ENCODE peak calls at places on chromosomes 13 and 19, in seven cellular contexts. M is cardiac fibroblast; P is stimulated activated CD4-positive, alpha-beta T cell treated with anti-CD3 and anti-CD28 coated beads, Interleukin-2, amount 100 ng/mL, for 48 hours; U is hepatocyte; O is frontal cortex; J is myocyte; N is GM23338. K is an unnamed sample.

GRCh38 chr13:101152184-101152583 is 264.1 kb downstream of the NALCN start:
- DNase-seq in M (no peak), P (no peak), U (no peak), O (no peak), J (no peak), N (no peak), K (no peak)

GRCh38 chr19:2902590-2903218 is 2.0 kb downstream of the ZNF57 start:
- DNase-seq in M (no peak), P (no peak), U (peak; percentile 47), O (no peak), J (no peak), N (no peak), K (no peak)

GRCh38 chr13:73064991-73065390 is 6.2 kb downstream of the KLF5 start:
- DNase-seq in M (peak; percentile 20), P (no peak), U (no peak), O (no peak), J (no peak), N (no peak), K (no peak)

GRCh38 chr19:49677901-49678674 is 1.0 kb downstream of the PRMT1 start:
- DNase-seq in M (peak; percentile 57), P (peak; percentile 71), U (peak; percentile 88), O (no peak), J (peak; percentile 85), N (peak; percentile 97), K (no peak)

GRCh38 chr13:27857271-27857670 is 62.5 kb upstream of the PDX1 start:
- DNase-seq in M (no peak), P (no peak), U (no peak), O (no peak), J (peak; percentile 42), N (peak; percentile 32), K (no peak)

GRCh38 chr13:70905035-70905434 is 796.8 kb upstream of the KLHL1 start:
- DNase-seq in M (peak; percentile 51), P (no peak), U (no peak), O (no peak), J (no peak), N (no peak), K (no peak)

GRCh38 chr13:49953560-49953959 is 17.4 kb upstream of the SPRYD7 start:
- DNase-seq in M (no peak), P (no peak), U (no peak), O (no peak), J (no peak), N (no peak), K (no peak)

GRCh38 chr13:71864094-71864980 is 2.7 kb downstream of the DACH1 start:
- DNase-seq in M (peak; percentile 3), P (no peak), U (peak; percentile 61), O (peak; percentile 23), J (no peak), N (peak; percentile 78), K (no peak)

GRCh38 chr13:43042410-43042921 is 19.1 kb downstream of the DNAJC15 start:
- DNase-seq in M (no peak), P (no peak), U (no peak), O (no peak), J (peak; percentile 24), N (no peak), K (no peak)

GRCh38 chr13:25215253-25215575 is 43.1 kb upstream of the AMER2 start:
- DNase-seq in M (no peak), P (no peak), U (no peak), O (no peak), J (no peak), N (no peak), K (no peak)

GRCh38 chr13:96672016-96672415 is 322.3 kb downstream of the OXGR1 start:
- DNase-seq in M (no peak), P (no peak), U (no peak), O (no peak), J (no peak), N (no peak), K (no peak)

GRCh38 chr19:633786-634639 is 676 bp upstream of the POLRMT start:
- DNase-seq in M (no peak), P (no peak), U (no peak), O (no peak), J (peak; percentile 13), N (no peak), K (no peak)

GRCh38 chr13:31968473-31968872 is 63.1 kb upstream of the FRY start:
- DNase-seq in M (peak; percentile 39), P (no peak), U (peak; percentile 20), O (no peak), J (no peak), N (no peak), K (no peak)

GRCh38 chr13:98454389-98454881 is 122.5 kb downstream of the STK24 start:
- DNase-seq in M (peak; percentile 91), P (no peak), U (no peak), O (peak; percentile 61), J (peak; percentile 91), N (no peak), K (peak; percentile 72)

GRCh38 chr13:95418946-95419345 is 117.7 kb upstream of the ABCC4 start:
- DNase-seq in M (no peak), P (no peak), U (no peak), O (no peak), J (no peak), N (no peak), K (no peak)

GRCh38 chr19:49862411-49863253 is 4.7 kb downstream of the PNKP start:
- DNase-seq in M (no peak), P (no peak), U (no peak), O (no peak), J (no peak), N (peak; percentile 87), K (no peak)

GRCh38 chr13:45575830-45576180 is 39.7 kb downstream of the ERICH6B start:
- DNase-seq in M (no peak), P (no peak), U (no peak), O (no peak), J (no peak), N (no peak), K (no peak)

GRCh38 chr19:12623361-12624031 is 12.8 kb downstream of the ZNF791 start:
- DNase-seq in M (no peak), P (no peak), U (no peak), O (no peak), J (no peak), N (no peak), K (no peak)

GRCh38 chr19:2603320-2603719 is 99.2 kb downstream of the GNG7 start:
- DNase-seq in M (peak; percentile 76), P (no peak), U (no peak), O (no peak), J (peak; percentile 91), N (peak; percentile 75), K (peak; percentile 63)

GRCh38 chr19:29524912-29525870 is 603 bp upstream of the VSTM2B start:
- DNase-seq in M (no peak), P (no peak), U (no peak), O (peak; percentile 72), J (no peak), N (peak; percentile 80), K (no peak)

GRCh38 chr13:46197299-46197975 is 14.3 kb upstream of the LRRC63 start:
- DNase-seq in M (no peak), P (no peak), U (peak; percentile 15), O (no peak), J (no peak), N (no peak), K (no peak)

GRCh38 chr19:12763100-12763499 is 11.5 kb downstream of the BEST2 start:
- DNase-seq in M (no peak), P (no peak), U (no peak), O (no peak), J (no peak), N (no peak), K (no peak)